ENCODE peak calls at places on chromosomes 2 and 18, in eight cellular contexts. L is endodermal cell; V is CD4-positive, alpha-beta T cell; A is fibroblast of lung; Q is pancreas; N is fibroblast of mammary gland; P is omental fat pad; E is HepG2. H is an unnamed sample.

GRCh38 chr2:63587814-63588384 is 378 bp downstream of the WDPCP start:
- DNase-seq in L (no peak), V (no peak), A (no peak), Q (peak), N (no peak), P (no peak), E (no peak), H (no peak)

GRCh38 chr2:25692143-25692542 is 18.8 kb upstream of the DTNB start:
- DNase-seq in L (no peak), V (no peak), A (no peak), Q (no peak), N (no peak), P (no peak), E (peak), H (no peak)

GRCh38 chr2:122634261-122634660 is 878.8 kb downstream of the TSN start:
- DNase-seq in L (no peak), V (no peak), A (peak), Q (no peak), N (peak), P (no peak), E (no peak), H (no peak)

GRCh38 chr18:62018034-62018760 is 125.4 kb upstream of the RNF152 start:
- DNase-seq in L (no peak), V (no peak), A (peak), Q (no peak), N (peak), P (no peak), E (no peak), H (no peak)

GRCh38 chr2:159152119-159152778 is 134.3 kb downstream of the WDSUB1 start:
- DNase-seq in L (no peak), V (no peak), A (peak), Q (no peak), N (no peak), P (no peak), E (no peak), H (no peak)

GRCh38 chr18:59681521-59682004 is 15.7 kb downstream of the CCBE1 start:
- DNase-seq in L (peak), V (no peak), A (no peak), Q (no peak), N (no peak), P (no peak), E (no peak), H (no peak)

GRCh38 chr2:167626301-167626700 is 621.1 kb downstream of the STK39 start:
- DNase-seq in L (no peak), V (no peak), A (no peak), Q (no peak), N (peak), P (no peak), E (no peak), H (no peak)

GRCh38 chr2:142153601-142154000 is 22.8 kb upstream of the LRP1B start:
- DNase-seq in L (no peak), V (no peak), A (peak), Q (no peak), N (no peak), P (no peak), E (no peak), H (no peak)

GRCh38 chr2:111157798-111158197 is 37.1 kb downstream of the BCL2L11 start:
- DNase-seq in L (no peak), V (no peak), A (no peak), Q (no peak), N (no peak), P (no peak), E (no peak), H (no peak)

GRCh38 chr2:125553768-125554167 is 1102.2 kb upstream of the GYPC start:
- DNase-seq in L (no peak), V (no peak), A (no peak), Q (no peak), N (no peak), P (no peak), E (no peak), H (no peak)

GRCh38 chr18:46393230-46393629 is 263.8 kb downstream of the LOXHD1 start:
- DNase-seq in L (peak), V (no peak), A (no peak), Q (no peak), N (no peak), P (no peak), E (no peak), H (peak)

GRCh38 chr2:190280565-190281330 is 38.9 kb downstream of the HIBCH start:
- DNase-seq in L (no peak), V (no peak), A (no peak), Q (no peak), N (no peak), P (no peak), E (no peak), H (no peak)

GRCh38 chr18:7221424-7222155 is 9.3 kb upstream of the LRRC30 start:
- DNase-seq in L (peak), V (no peak), A (peak), Q (no peak), N (peak), P (no peak), E (peak), H (peak)

GRCh38 chr2:241112592-241112991 is 10.5 kb upstream of the MTERF4 start:
- DNase-seq in L (no peak), V (peak), A (no peak), Q (peak), N (no peak), P (no peak), E (no peak), H (no peak)

GRCh38 chr2:222058830-222059229 is 240.0 kb downstream of the PAX3 start:
- DNase-seq in L (no peak), V (no peak), A (peak), Q (no peak), N (no peak), P (no peak), E (no peak), H (no peak)

GRCh38 chr2:118521272-118521671 is 326.2 kb downstream of the EN1 start:
- DNase-seq in L (no peak), V (no peak), A (no peak), Q (no peak), N (no peak), P (no peak), E (no peak), H (no peak)
- TF ChIP-seq CTCF in L (no peak), V (no peak), A (no peak), Q (no peak), N (no peak), P (no peak), E (no peak), H (no peak)

GRCh38 chr2:102588213-102588939 is 31.0 kb upstream of the SLC9A2 start:
- DNase-seq in L (no peak), V (no peak), A (no peak), Q (no peak), N (no peak), P (no peak), E (no peak), H (no peak)

GRCh38 chr2:102593516-102593915 is 25.8 kb upstream of the SLC9A2 start:
- DNase-seq in L (no peak), V (no peak), A (no peak), Q (no peak), N (no peak), P (no peak), E (no peak), H (no peak)

GRCh38 chr2:102589444-102589843 is 29.9 kb upstream of the SLC9A2 start:
- DNase-seq in L (no peak), V (no peak), A (no peak), Q (no peak), N (no peak), P (no peak), E (no peak), H (no peak)

GRCh38 chr2:102591646-102592045 is 27.7 kb upstream of the SLC9A2 start:
- DNase-seq in L (no peak), V (no peak), A (no peak), Q (no peak), N (no peak), P (no peak), E (no peak), H (no peak)

DNA sequence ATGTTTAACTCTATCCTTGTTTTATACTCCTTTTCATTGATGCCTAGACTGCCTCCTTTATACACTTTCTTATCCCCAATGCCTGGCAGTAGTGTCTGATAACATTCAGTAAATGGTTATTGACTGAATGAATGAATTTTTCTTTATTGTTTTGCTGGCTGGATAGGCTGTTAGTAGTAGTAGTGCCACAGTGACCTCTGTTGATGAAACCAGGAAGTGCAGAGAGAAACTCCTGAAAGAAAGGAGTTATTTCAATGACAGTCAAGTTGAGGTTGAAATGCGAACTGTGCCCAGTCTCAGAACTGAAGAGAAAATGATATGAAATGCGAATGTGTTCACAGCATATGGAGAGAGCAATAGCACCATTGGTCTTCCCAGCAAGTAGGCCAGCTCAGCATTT is 26.8 kb upstream of the SLC9A2 start:
- DNase-seq in L (peak), V (no peak), A (no peak), Q (no peak), N (peak), P (no peak), E (no peak), H (peak)
- TF ChIP-seq CTCF in L (peak), V (no peak), A (peak), Q (no peak), N (peak), P (no peak), E (peak), H (peak)

GRCh38 chr2:99184811-99185210 is 3.8 kb downstream of the MRPL30 start:
- DNase-seq in L (no peak), V (no peak), A (no peak), Q (no peak), N (no peak), P (no peak), E (no peak), H (no peak)

GRCh38 chr2:99187011-99187410 is 6.0 kb downstream of the MRPL30 start:
- DNase-seq in L (no peak), V (no peak), A (no peak), Q (no peak), N (no peak), P (no peak), E (no peak), H (no peak)

GRCh38 chr2:99188357-99188756 is 7.4 kb downstream of the MRPL30 start:
- DNase-seq in L (no peak), V (no peak), A (no peak), Q (no peak), N (no peak), P (no peak), E (no peak), H (no peak)

DNA sequence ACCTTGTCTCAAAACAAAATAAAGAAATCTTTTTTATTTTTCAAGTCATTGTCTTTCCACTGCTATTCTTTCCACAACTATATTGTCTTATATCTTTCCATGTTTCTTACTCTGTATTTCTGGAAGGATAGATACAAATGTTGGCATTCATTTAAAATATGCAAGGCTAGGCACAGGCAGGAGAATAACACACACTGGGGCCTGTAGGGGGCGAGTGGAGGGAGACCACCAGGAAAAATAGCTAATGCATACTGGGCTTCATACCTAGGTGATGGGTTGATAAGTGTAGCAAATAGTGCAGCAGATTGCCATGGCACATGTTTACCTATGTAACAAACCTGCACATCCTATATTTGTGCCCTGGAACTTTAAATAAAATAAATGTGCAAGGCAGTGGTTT is 9.6 kb downstream of the MRPL30 start:
- DNase-seq in L (no peak), V (no peak), A (no peak), Q (no peak), N (no peak), P (no peak), E (peak), H (no peak)
- TF ChIP-seq CTCF in L (peak), V (no peak), A (peak), Q (no peak), N (peak), P (no peak), E (peak), H (no peak)

DNA sequence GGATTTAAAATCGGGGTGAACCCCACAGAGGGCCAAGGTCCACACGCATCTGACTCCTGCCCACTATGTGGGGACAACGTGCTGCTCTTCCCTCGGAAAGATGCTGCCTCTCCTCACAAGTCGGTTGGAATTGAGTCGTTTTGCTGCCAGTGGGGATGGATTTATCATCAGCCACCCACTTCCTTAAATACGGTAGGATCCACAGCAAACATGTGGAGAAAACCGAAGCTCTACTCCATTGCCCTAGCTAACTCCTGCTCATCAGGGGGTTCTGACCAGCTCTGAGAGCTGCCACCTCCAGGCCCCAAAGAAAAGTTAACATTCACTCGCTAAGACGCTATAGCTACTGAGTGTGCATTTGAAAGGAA is 80.9 kb downstream of the CHRNA1 start:
- DNase-seq in L (peak), V (no peak), A (peak), Q (no peak), N (peak), P (no peak), E (no peak), H (no peak)
- TF ChIP-seq CTCF in L (peak), V (peak), A (peak), Q (no peak), N (peak), P (no peak), E (no peak), H (no peak)

GRCh38 chr2:134185639-134186038 is 68.2 kb upstream of the MGAT5 start:
- DNase-seq in L (no peak), V (no peak), A (no peak), Q (no peak), N (no peak), P (no peak), E (no peak), H (no peak)

GRCh38 chr2:134178109-134178877 is 75.6 kb upstream of the MGAT5 start:
- DNase-seq in L (no peak), V (no peak), A (peak), Q (no peak), N (no peak), P (no peak), E (no peak), H (no peak)

GRCh38 chr2:134177351-134177931 is 76.4 kb upstream of the MGAT5 start:
- DNase-seq in L (no peak), V (no peak), A (peak), Q (no peak), N (peak), P (no peak), E (no peak), H (no peak)

GRCh38 chr2:134183679-134184078 is 70.2 kb upstream of the MGAT5 start:
- DNase-seq in L (no peak), V (no peak), A (no peak), Q (no peak), N (no peak), P (no peak), E (no peak), H (no peak)

DNA sequence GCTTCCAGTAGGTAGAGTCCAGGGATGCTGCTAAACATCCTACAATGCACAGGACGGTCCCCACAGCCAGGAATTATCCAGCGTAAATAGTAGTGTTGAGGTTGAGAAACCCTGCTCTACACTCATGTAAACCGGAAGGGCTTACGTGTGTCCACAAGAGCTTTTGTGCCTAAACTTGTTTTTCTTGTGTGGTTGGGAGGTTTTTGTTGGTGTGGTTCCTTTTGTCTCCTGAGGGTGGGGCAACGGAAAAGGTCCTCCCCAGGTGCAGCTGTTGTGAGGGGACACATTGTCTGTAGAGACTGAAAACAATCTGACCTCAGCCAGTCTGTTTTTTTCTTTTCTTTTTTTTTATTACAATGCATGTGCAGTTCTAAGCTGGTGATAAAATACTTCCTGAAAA is 72.7 kb upstream of the MGAT5 start:
- DNase-seq in L (no peak), V (peak), A (no peak), Q (no peak), N (no peak), P (no peak), E (no peak), H (no peak)
- TF ChIP-seq CTCF in L (no peak), V (peak), A (no peak), Q (no peak), N (no peak), P (no peak), E (no peak), H (no peak)

H was measured in endothelial cell.